ENCODE peak calls at places on chromosomes 12 and 14, in nine cellular contexts. N, W, P, R, G, Q, A, X and E are unnamed samples.
A peak's percentile ranks its signal among the peaks of the same experiment; 100 is the strongest.

GRCh38 chr14:94441531-94442205 is 10.9 kb downstream of the SERPINA11 start:
- DNase-seq in N (no peak), W (no peak), P (no peak), R (no peak), G (no peak), Q (no peak), A (no peak), X (no peak), E (no peak)

GRCh38 chr12:93243689-93244513 is 133.8 kb upstream of the NUDT4 start:
- DNase-seq in N (no peak), W (no peak), P (no peak), R (no peak), G (peak; percentile 20), Q (no peak), A (peak; percentile 25), X (peak; percentile 84), E (no peak)

GRCh38 chr12:77016621-77017020 is 48.7 kb downstream of the E2F7 start:
- DNase-seq in N (no peak), W (no peak), P (no peak), R (no peak), G (no peak), Q (no peak), A (no peak), X (no peak), E (no peak)

GRCh38 chr12:121792607-121793500 is 634 bp downstream of the RHOF start:
- DNase-seq in N (no peak), W (no peak), P (peak; percentile 88), R (peak; percentile 49), G (peak; percentile 59), Q (no peak), A (peak; percentile 85), X (peak; percentile 82), E (no peak)

GRCh38 chr12:93130371-93131049 is 201.4 kb upstream of the EEA1 start:
- DNase-seq in N (no peak), W (no peak), P (no peak), R (no peak), G (no peak), Q (no peak), A (no peak), X (no peak), E (no peak)

GRCh38 chr14:104694991-104695659 is 5.7 kb downstream of the INF2 start:
- DNase-seq in N (peak; percentile 81), W (no peak), P (no peak), R (no peak), G (peak; percentile 65), Q (no peak), A (peak; percentile 37), X (no peak), E (no peak)

GRCh38 chr12:124172646-124173045 is 122.2 kb upstream of the RFLNA start:
- DNase-seq in N (no peak), W (no peak), P (no peak), R (no peak), G (no peak), Q (no peak), A (no peak), X (no peak), E (no peak)

GRCh38 chr14:50822501-50823042 is 8.4 kb downstream of the NIN start:
- DNase-seq in N (no peak), W (no peak), P (no peak), R (no peak), G (no peak), Q (no peak), A (peak; percentile 33), X (peak; percentile 49), E (no peak)

GRCh38 chr14:103449762-103450161 is 64.5 kb downstream of the MARK3 start:
- DNase-seq in N (no peak), W (no peak), P (no peak), R (no peak), G (no peak), Q (no peak), A (no peak), X (no peak), E (no peak)

GRCh38 chr12:67355428-67356385 is 86.5 kb downstream of the CAND1 start:
- DNase-seq in N (peak; percentile 70), W (no peak), P (no peak), R (peak; percentile 1), G (peak; percentile 61), Q (peak; percentile 16), A (no peak), X (peak; percentile 68), E (no peak)